ENCODE peak calls at places on chromosomes 1 and 21, in five cellular contexts. U, O, T, N and D are unnamed samples.

GRCh38 chr1:214864896-214865688 is 217.4 kb upstream of the KCNK2 start:
- DNase-seq in N (no peak), O (peak; percentile 75), T (no peak), U (no peak), D (peak; percentile 88)

GRCh38 chr1:183602510-183602909 is 12.3 kb upstream of the NCF2 start:
- DNase-seq in T (no peak), N (no peak), O (no peak), U (no peak), D (no peak)

GRCh38 chr1:200053639-200054038 is 26.1 kb downstream of the NR5A2 start:
- DNase-seq in N (no peak), U (peak; percentile 65), T (no peak), O (no peak), D (no peak)

GRCh38 chr1:111570781-111571181 is 48.8 kb upstream of the RAP1A start:
- DNase-seq in U (no peak), T (no peak), O (peak; percentile 24), N (no peak), D (no peak)

GRCh38 chr1:61287014-61287413 is 204.7 kb downstream of the NFIA start:
- DNase-seq in O (peak; percentile 84), U (no peak), T (no peak), N (no peak), D (peak; percentile 65)

GRCh38 chr21:15208787-15209186 is 144.0 kb upstream of the NRIP1 start:
- DNase-seq in O (no peak), T (no peak), N (no peak), U (no peak), D (no peak)

GRCh38 chr21:41445465-41445862 is 19.4 kb downstream of the MX1 start:
- DNase-seq in U (no peak), N (no peak), T (peak; percentile 43), O (no peak), D (no peak)

GRCh38 chr1:28193701-28194161 is 17.2 kb upstream of the PTAFR start:
- DNase-seq in N (no peak), U (peak; percentile 25), T (no peak), O (peak; percentile 90), D (no peak)

GRCh38 chr1:161119379-161120061 is 1.6 kb downstream of the NIT1 start:
- DNase-seq in U (peak; percentile 86), O (peak; percentile 91), N (no peak), T (peak; percentile 22), D (peak; percentile 80)

GRCh38 chr1:240497908-240498307 is 114.0 kb downstream of the GREM2 start:
- DNase-seq in O (no peak), T (no peak), U (no peak), N (no peak), D (no peak)

GRCh38 chr1:207672525-207673130 is 27.7 kb downstream of the CR1L start:
- DNase-seq in N (peak; percentile 63), T (peak; percentile 64), O (peak; percentile 70), U (peak; percentile 69), D (peak; percentile 57)

GRCh38 chr21:45141507-45141906 is 67.1 kb downstream of the ADARB1 start:
- DNase-seq in T (no peak), N (no peak), O (no peak), U (no peak), D (no peak)

GRCh38 chr1:19437911-19438310 is 47.4 kb downstream of the CAPZB start:
- DNase-seq in T (peak; percentile 66), O (no peak), N (no peak), U (peak; percentile 22), D (peak; percentile 86)

GRCh38 chr1:94209982-94210381 is 27.4 kb downstream of the ARHGAP29 start:
- DNase-seq in U (no peak), N (no peak), O (no peak), T (no peak), D (no peak)

GRCh38 chr1:210072129-210072528 is 134.1 kb downstream of the SYT14 start:
- DNase-seq in U (no peak), O (no peak), T (peak; percentile 3), N (peak; percentile 11), D (no peak)

GRCh38 chr1:147272042-147272441 is 29.6 kb downstream of the CHD1L start:
- DNase-seq in N (peak; percentile 42), O (no peak), T (no peak), U (no peak), D (no peak)

GRCh38 chr1:29655945-29656866 is 419.9 kb downstream of the PTPRU start:
- DNase-seq in U (no peak), O (peak; percentile 40), N (no peak), T (peak; percentile 31), D (no peak)

GRCh38 chr1:199855580-199855979 is 171.9 kb upstream of the NR5A2 start:
- DNase-seq in O (peak; percentile 86), N (no peak), U (no peak), T (no peak), D (peak; percentile 30)

GRCh38 chr1:167524651-167525050 is 6.3 kb upstream of the CD247 start:
- DNase-seq in N (no peak), O (no peak), U (no peak), T (no peak), D (no peak)